ENCODE peak calls at places on chromosomes 16 and 17, in four cellular contexts. M is Calu3, E is NCI-H2081, U is OCI-LY7. P is an unnamed sample.

GRCh38 chr17:3647769-3648540 is 11.4 kb downstream of the CTNS start:
- DNase-seq in E (no peak), U (peak; percentile 78), M (peak; percentile 47), P (no peak)

GRCh38 chr17:57830880-57831279 is 19.0 kb downstream of the MRPS23 start:
- DNase-seq in U (no peak), E (no peak), M (no peak), P (no peak)

GRCh38 chr16:71894229-71894920 is 956 bp upstream of the IST1 start:
- DNase-seq in M (peak; percentile 63), U (peak; percentile 43), E (peak; percentile 14), P (peak; percentile 38)

GRCh38 chr17:59851431-59852375 is 41.0 kb downstream of the TUBD1 start:
- DNase-seq in U (no peak), E (no peak), M (no peak), P (no peak)

GRCh38 chr17:82458885-82459424 is 414 bp downstream of the NARF start:
- DNase-seq in E (peak; percentile 26), M (no peak), U (peak; percentile 47), P (no peak)

GRCh38 chr17:7213895-7214299 is 5.7 kb downstream of the DLG4 start:
- DNase-seq in U (peak; percentile 86), M (no peak), E (peak; percentile 84), P (peak; percentile 25)

GRCh38 chr17:40553694-40554534 is 11.4 kb downstream of the CCR7 start:
- DNase-seq in M (no peak), E (peak; percentile 22), U (peak; percentile 29), P (peak; percentile 39)

GRCh38 chr16:26645629-26646028 is 421.1 kb upstream of the C16orf82 start:
- DNase-seq in U (peak; percentile 80), E (no peak), M (no peak), P (no peak)

GRCh38 chr16:30551781-30552180 is 6.4 kb downstream of the ZNF764 start:
- DNase-seq in E (no peak), M (no peak), U (no peak), P (no peak)

GRCh38 chr17:43958953-43959352 is 5.2 kb upstream of the PYY start:
- DNase-seq in M (no peak), E (no peak), U (no peak), P (no peak)

GRCh38 chr17:44039829-44040635 is 25.3 kb upstream of the TMEM101 start:
- DNase-seq in U (no peak), M (no peak), E (no peak), P (no peak)

GRCh38 chr17:3765981-3766380 is 35.0 kb downstream of the ITGAE start:
- DNase-seq in E (no peak), U (no peak), M (no peak), P (no peak)

GRCh38 chr16:75188832-75189477 is 18.0 kb downstream of the CTRB2 start:
- DNase-seq in M (no peak), U (no peak), E (no peak), P (no peak)

GRCh38 chr16:48101069-48101674 is 54.6 kb downstream of the ABCC12 start:
- DNase-seq in M (no peak), U (no peak), E (peak; percentile 38), P (no peak)

GRCh38 chr16:49658491-49658890 is 197.4 kb downstream of the ZNF423 start:
- DNase-seq in U (no peak), M (no peak), E (no peak), P (no peak)

GRCh38 chr16:28264656-28265055 is 27.7 kb upstream of the SBK1 start:
- DNase-seq in E (no peak), M (peak; percentile 76), U (no peak), P (no peak)

GRCh38 chr16:5551909-5552308 is 454.3 kb upstream of the EEF2KMT start:
- DNase-seq in E (no peak), M (no peak), U (no peak), P (no peak)

GRCh38 chr17:48871035-48871550 is 21.5 kb upstream of the ATP5MC1 start:
- DNase-seq in M (no peak), E (no peak), U (no peak), P (no peak)

GRCh38 chr17:32783602-32784001 is 93.3 kb downstream of the MYO1D start:
- DNase-seq in U (peak; percentile 68), E (peak; percentile 29), M (no peak), P (peak; percentile 14)

GRCh38 chr16:2979669-2980226 is 498 bp downstream of the PKMYT1 start:
- DNase-seq in E (no peak), U (peak; percentile 42), M (peak; percentile 48), P (no peak)

GRCh38 chr17:60901806-60902205 is 224.2 kb downstream of the BCAS3 start:
- DNase-seq in U (no peak), E (no peak), M (no peak), P (no peak)

GRCh38 chr16:54194008-54194731 is 92.4 kb downstream of the IRX3 start:
- DNase-seq in M (no peak), U (no peak), E (no peak), P (peak; percentile 12)